ENCODE peak calls at places on chromosomes 11 and 22, in ten cellular contexts. E is NCI-H2171 treated with DMSO at 0.1 percent for 48 hours; K is T-helper 9 cell; P is SK-MEL-5; H is CD4-positive, alpha-beta T cell; N is NCI-H510A treated with DMSO at 0.1 percent for 48 hours; I is activated CD4-positive, alpha-beta T cell treated with anti-CD3 and anti-CD28 coated beads, Interleukin-2, amount 50 U/mL, for 1 hour; O is retina; F is DMS153; V is NCI-H1092 treated with DMSO at 0.1 percent for 48 hours. S is an unnamed sample.

GRCh38 chr11:47359586-47359985 is 7.1 kb upstream of the MYBPC3 start:
- DNase-seq in H (no peak), K (no peak), P (no peak), V (no peak), O (no peak), I (no peak), E (no peak), N (no peak), F (no peak), S (no peak)

GRCh38 chr11:55701429-55701828 is 39.4 kb downstream of the OR4C6 start:
- DNase-seq in H (no peak), P (no peak), E (no peak), F (no peak), N (no peak), K (no peak), V (no peak), O (no peak), I (no peak), S (no peak)

GRCh38 chr11:77111277-77111676 is 8.6 kb downstream of the OMP start:
- DNase-seq in H (no peak), K (no peak), O (no peak), I (no peak), E (no peak), N (no peak), F (no peak), V (no peak), P (no peak), S (no peak)

GRCh38 chr11:76238551-76238950 is 32.2 kb upstream of the WNT11 start:
- DNase-seq in H (no peak), K (no peak), F (no peak), O (no peak), N (no peak), P (no peak), I (no peak), E (no peak), V (no peak), S (no peak)

GRCh38 chr22:29217827-29218757 is 12.4 kb downstream of the EMID1 start:
- DNase-seq in H (no peak), E (no peak), K (no peak), I (no peak), O (no peak), V (no peak), F (no peak), P (no peak), N (no peak), S (no peak)

GRCh38 chr11:128853556-128853955 is 13.5 kb downstream of the KCNJ1 start:
- DNase-seq in N (no peak), V (no peak), I (no peak), O (no peak), P (no peak), K (no peak), E (no peak), F (no peak), H (no peak), S (no peak)

GRCh38 chr11:20873054-20873453 is 203.7 kb downstream of the NELL1 start:
- DNase-seq in V (peak), E (peak), F (peak), O (peak), K (no peak), P (peak), H (no peak), N (peak), I (no peak), S (no peak)

GRCh38 chr22:33467718-33468117 is 409.5 kb upstream of the SYN3 start:
- DNase-seq in P (peak), I (no peak), V (no peak), F (no peak), H (no peak), E (no peak), O (no peak), K (no peak), N (no peak), S (no peak)

GRCh38 chr11:94020777-94021615 is at the start of gene HEPHL1:
- DNase-seq in F (no peak), O (no peak), H (no peak), V (no peak), P (no peak), K (no peak), I (no peak), E (no peak), N (no peak), S (no peak)

GRCh38 chr11:102849319-102849718 is 5.9 kb upstream of the MMP3 start:
- DNase-seq in K (no peak), P (no peak), V (no peak), N (no peak), F (no peak), O (no peak), I (no peak), H (no peak), E (no peak), S (no peak)

GRCh38 chr22:47345025-47345424 is 582.6 kb downstream of the TBC1D22A start:
- DNase-seq in F (no peak), P (no peak), I (no peak), O (no peak), E (no peak), H (no peak), N (no peak), K (no peak), V (no peak), S (no peak)

GRCh38 chr11:125429174-125429707 is 66.8 kb downstream of the FEZ1 start:
- DNase-seq in E (peak), K (peak), F (no peak), I (peak), O (peak), N (no peak), V (peak), P (peak), H (peak), S (peak)

GRCh38 chr11:35077709-35078695 is 61.0 kb upstream of the CD44 start:
- DNase-seq in E (no peak), O (no peak), V (no peak), K (peak), I (peak), N (no peak), F (no peak), P (no peak), H (peak), S (peak)

GRCh38 chr11:70557742-70558485 is 159.6 kb downstream of the CTTN start:
- DNase-seq in N (no peak), H (no peak), E (no peak), V (no peak), K (no peak), F (no peak), O (no peak), I (no peak), P (no peak), S (no peak)

GRCh38 chr11:1559103-1559951 is 12.7 kb downstream of the DUSP8 start:
- DNase-seq in P (no peak), H (no peak), F (no peak), N (peak), K (no peak), E (no peak), I (no peak), O (no peak), V (no peak), S (no peak)

GRCh38 chr11:134558916-134559616 is 147.0 kb upstream of the B3GAT1 start:
- DNase-seq in E (no peak), I (no peak), N (no peak), P (no peak), H (no peak), F (no peak), O (no peak), V (no peak), K (no peak), S (no peak)

GRCh38 chr11:119793335-119793984 is 64.5 kb upstream of the NECTIN1 start:
- DNase-seq in N (no peak), O (no peak), F (no peak), V (no peak), E (no peak), P (no peak), I (no peak), K (no peak), H (no peak), S (peak)

GRCh38 chr11:110960167-110960566 is 247.9 kb upstream of the ARHGAP20 start:
- DNase-seq in P (no peak), O (no peak), F (no peak), E (no peak), N (no peak), K (no peak), H (no peak), V (no peak), I (no peak), S (no peak)

GRCh38 chr22:42533638-42533977 is 14.0 kb upstream of the RRP7A start:
- DNase-seq in P (no peak), E (no peak), K (no peak), V (no peak), I (no peak), N (no peak), F (no peak), O (no peak), H (no peak), S (no peak)

GRCh38 chr22:44752285-44753188 is at the start of gene ARHGAP8:
- DNase-seq in N (peak), K (no peak), F (no peak), P (no peak), V (no peak), H (no peak), I (no peak), O (no peak), E (peak), S (no peak)

GRCh38 chr11:134516529-134516928 is 104.5 kb upstream of the B3GAT1 start:
- DNase-seq in I (no peak), K (no peak), O (no peak), P (no peak), N (no peak), E (peak), H (no peak), F (peak), V (peak), S (no peak)

GRCh38 chr11:30392221-30392784 is 69.4 kb downstream of the ARL14EP start:
- DNase-seq in N (no peak), H (no peak), V (no peak), F (no peak), I (no peak), K (no peak), O (peak), E (peak), P (peak), S (no peak)

GRCh38 chr11:2186669-2187266 is 15.2 kb upstream of the TH start:
- DNase-seq in H (peak), K (peak), V (peak), N (no peak), F (peak), E (peak), P (peak), O (peak), I (peak), S (peak)

GRCh38 chr11:60924110-60924905 is at the start of gene TMEM132A:
- DNase-seq in H (no peak), N (peak), K (no peak), O (peak), E (peak), V (peak), F (peak), I (peak), P (peak), S (peak)

GRCh38 chr11:46322759-46323158 is 24.5 kb upstream of the DGKZ start:
- DNase-seq in K (no peak), P (peak), E (no peak), N (no peak), F (no peak), O (no peak), H (no peak), V (no peak), I (no peak), S (no peak)

GRCh38 chr11:62142921-62143320 is 19.1 kb downstream of the INCENP start:
- DNase-seq in P (no peak), V (no peak), K (no peak), H (no peak), I (no peak), E (no peak), O (no peak), N (no peak), F (no peak), S (no peak)

GRCh38 chr11:43130616-43131015 is 181.2 kb upstream of the API5 start:
- DNase-seq in E (no peak), F (peak), V (no peak), I (no peak), K (no peak), N (peak), H (no peak), P (peak), O (peak), S (no peak)

GRCh38 chr11:130313383-130314183 is 1.1 kb downstream of the ZBTB44 start:
- DNase-seq in P (no peak), N (peak), K (no peak), F (no peak), I (no peak), E (peak), H (no peak), O (peak), V (peak), S (no peak)

GRCh38 chr22:31637375-31637937 is 24.6 kb downstream of the PISD start:
- DNase-seq in K (no peak), E (no peak), N (no peak), H (no peak), P (no peak), O (no peak), F (no peak), I (no peak), V (no peak), S (no peak)

GRCh38 chr11:120344302-120345004 is 8.2 kb downstream of the ARHGEF12 start:
- DNase-seq in E (no peak), O (no peak), K (peak), V (no peak), F (no peak), I (no peak), N (peak), H (no peak), P (peak), S (peak)

S was measured in brain microvascular endothelial cell.